ENCODE peak calls at places on chromosomes 5 and 9, in eight cellular contexts. One of them, this sample, is unnamed.
A peak's percentile ranks its signal among the peaks of the same experiment; 100 is the strongest.

GRCh38 chr5:67490543-67491321 is 294.1 kb upstream of the CD180 start:
- DNase-seq in tibial artery: no peak
- DNase-seq in T1000: no peak
- DNase-seq in SJSA1: no peak
- DNase-seq in mesothelial cell of epicardium: no peak
- DNase-seq in fibroblast of pulmonary artery: no peak
- DNase-seq in osteocyte: no peak
- DNase-seq in NT2/D1: no peak
- DNase-seq in this sample: no peak

GRCh38 chr9:101635020-101635419 is 40.3 kb upstream of the PPP3R2 start:
- DNase-seq in NT2/D1: no peak
- DNase-seq in T1000: no peak
- DNase-seq in tibial artery: no peak
- DNase-seq in osteocyte: no peak
- DNase-seq in SJSA1: no peak
- DNase-seq in mesothelial cell of epicardium: no peak
- DNase-seq in fibroblast of pulmonary artery: no peak
- DNase-seq in this sample: no peak

GRCh38 chr9:134224130-134224826 is 59.9 kb upstream of the RNU6ATAC start:
- DNase-seq in osteocyte: no peak
- DNase-seq in fibroblast of pulmonary artery: no peak
- DNase-seq in SJSA1: no peak
- DNase-seq in NT2/D1: no peak
- DNase-seq in T1000: no peak
- DNase-seq in tibial artery: no peak
- DNase-seq in mesothelial cell of epicardium: no peak
- DNase-seq in this sample: no peak

GRCh38 chr9:27181381-27181780 is 72.4 kb downstream of the TEK start:
- DNase-seq in SJSA1: peak; percentile 41
- DNase-seq in T1000: no peak
- DNase-seq in osteocyte: no peak
- DNase-seq in NT2/D1: no peak
- DNase-seq in fibroblast of pulmonary artery: peak; percentile 75
- DNase-seq in mesothelial cell of epicardium: no peak
- DNase-seq in tibial artery: no peak
- DNase-seq in this sample: no peak

GRCh38 chr5:11251242-11251641 is 490.2 kb upstream of the DAP start:
- DNase-seq in mesothelial cell of epicardium: no peak
- DNase-seq in SJSA1: no peak
- DNase-seq in tibial artery: no peak
- DNase-seq in fibroblast of pulmonary artery: no peak
- DNase-seq in osteocyte: no peak
- DNase-seq in T1000: peak; percentile 1
- DNase-seq in NT2/D1: no peak
- DNase-seq in this sample: no peak

GRCh38 chr5:138508958-138509357 is 34.1 kb downstream of the ETF1 start:
- DNase-seq in SJSA1: no peak
- DNase-seq in osteocyte: no peak
- DNase-seq in tibial artery: no peak
- DNase-seq in mesothelial cell of epicardium: no peak
- DNase-seq in fibroblast of pulmonary artery: no peak
- DNase-seq in NT2/D1: no peak
- DNase-seq in T1000: no peak
- DNase-seq in this sample: no peak

GRCh38 chr5:28954074-28954473 is 1915.7 kb upstream of the CDH9 start:
- DNase-seq in tibial artery: no peak
- DNase-seq in T1000: no peak
- DNase-seq in osteocyte: no peak
- DNase-seq in NT2/D1: no peak
- DNase-seq in fibroblast of pulmonary artery: no peak
- DNase-seq in mesothelial cell of epicardium: no peak
- DNase-seq in SJSA1: no peak
- DNase-seq in this sample: no peak

GRCh38 chr9:134187821-134188420 is 23.6 kb upstream of the RNU6ATAC start:
- DNase-seq in SJSA1: no peak
- DNase-seq in mesothelial cell of epicardium: no peak
- DNase-seq in NT2/D1: no peak
- DNase-seq in osteocyte: no peak
- DNase-seq in T1000: no peak
- DNase-seq in tibial artery: peak; percentile 49
- DNase-seq in fibroblast of pulmonary artery: no peak
- DNase-seq in this sample: no peak

GRCh38 chr9:8188720-8189407 is 389.3 kb upstream of the DMAC1 start:
- DNase-seq in fibroblast of pulmonary artery: no peak
- DNase-seq in mesothelial cell of epicardium: no peak
- DNase-seq in NT2/D1: no peak
- DNase-seq in tibial artery: no peak
- DNase-seq in T1000: no peak
- DNase-seq in SJSA1: no peak
- DNase-seq in osteocyte: no peak
- DNase-seq in this sample: no peak

GRCh38 chr9:88777498-88778312 is 213.6 kb upstream of the S1PR3 start:
- DNase-seq in mesothelial cell of epicardium: no peak
- DNase-seq in fibroblast of pulmonary artery: peak; percentile 87
- DNase-seq in SJSA1: peak; percentile 23
- DNase-seq in tibial artery: no peak
- DNase-seq in NT2/D1: no peak
- DNase-seq in T1000: no peak
- DNase-seq in osteocyte: no peak
- DNase-seq in this sample: no peak

GRCh38 chr5:126354012-126354856 is 69.0 kb upstream of the GRAMD2B start:
- DNase-seq in T1000: no peak
- DNase-seq in tibial artery: no peak
- DNase-seq in SJSA1: peak; percentile 99
- DNase-seq in mesothelial cell of epicardium: no peak
- DNase-seq in osteocyte: no peak
- DNase-seq in fibroblast of pulmonary artery: peak; percentile 97
- DNase-seq in NT2/D1: no peak
- DNase-seq in this sample: no peak

GRCh38 chr9:129363216-129363873 is 185.3 kb upstream of the IER5L start:
- DNase-seq in T1000: no peak
- DNase-seq in SJSA1: no peak
- DNase-seq in tibial artery: no peak
- DNase-seq in mesothelial cell of epicardium: no peak
- DNase-seq in fibroblast of pulmonary artery: no peak
- DNase-seq in NT2/D1: no peak
- DNase-seq in osteocyte: no peak
- DNase-seq in this sample: no peak

GRCh38 chr5:96933764-96934163 is 2.1 kb upstream of the LNPEP start:
- DNase-seq in osteocyte: no peak
- DNase-seq in NT2/D1: no peak
- DNase-seq in T1000: no peak
- DNase-seq in tibial artery: no peak
- DNase-seq in mesothelial cell of epicardium: no peak
- DNase-seq in fibroblast of pulmonary artery: no peak
- DNase-seq in SJSA1: no peak
- DNase-seq in this sample: no peak

GRCh38 chr5:139968547-139969261 is 74.4 kb downstream of the NRG2 start:
- DNase-seq in osteocyte: peak; percentile 95
- DNase-seq in SJSA1: peak; percentile 74
- DNase-seq in T1000: peak; percentile 65
- DNase-seq in tibial artery: peak; percentile 88
- DNase-seq in mesothelial cell of epicardium: peak; percentile 86
- DNase-seq in NT2/D1: peak; percentile 66
- DNase-seq in fibroblast of pulmonary artery: peak; percentile 67
- DNase-seq in this sample: peak; percentile 32

GRCh38 chr5:39394946-39395345 is 29.8 kb downstream of the DAB2 start:
- DNase-seq in T1000: no peak
- DNase-seq in NT2/D1: no peak
- DNase-seq in SJSA1: no peak
- DNase-seq in tibial artery: no peak
- DNase-seq in osteocyte: no peak
- DNase-seq in mesothelial cell of epicardium: no peak
- DNase-seq in fibroblast of pulmonary artery: peak; percentile 89
- DNase-seq in this sample: no peak

GRCh38 chr5:95839658-95840057 is 17.1 kb upstream of the GLRX start:
- DNase-seq in fibroblast of pulmonary artery: no peak
- DNase-seq in osteocyte: no peak
- DNase-seq in T1000: no peak
- DNase-seq in SJSA1: no peak
- DNase-seq in tibial artery: no peak
- DNase-seq in mesothelial cell of epicardium: no peak
- DNase-seq in NT2/D1: no peak
- DNase-seq in this sample: no peak

GRCh38 chr9:137502008-137502913 is 43.1 kb upstream of the NSMF start:
- DNase-seq in T1000: peak; percentile 38
- DNase-seq in osteocyte: peak; percentile 88
- DNase-seq in NT2/D1: no peak
- DNase-seq in fibroblast of pulmonary artery: no peak
- DNase-seq in mesothelial cell of epicardium: peak; percentile 32
- DNase-seq in tibial artery: no peak
- DNase-seq in SJSA1: no peak
- DNase-seq in this sample: no peak

GRCh38 chr5:1885777-1886633 is 3.3 kb upstream of the IRX4 start:
- DNase-seq in fibroblast of pulmonary artery: no peak
- DNase-seq in SJSA1: no peak
- DNase-seq in mesothelial cell of epicardium: no peak
- DNase-seq in osteocyte: no peak
- DNase-seq in NT2/D1: no peak
- DNase-seq in tibial artery: no peak
- DNase-seq in T1000: no peak
- DNase-seq in this sample: no peak

GRCh38 chr5:27908341-27908740 is 870.0 kb upstream of the CDH9 start:
- DNase-seq in tibial artery: no peak
- DNase-seq in T1000: no peak
- DNase-seq in osteocyte: no peak
- DNase-seq in mesothelial cell of epicardium: no peak
- DNase-seq in fibroblast of pulmonary artery: no peak
- DNase-seq in SJSA1: no peak
- DNase-seq in NT2/D1: no peak
- DNase-seq in this sample: no peak

GRCh38 chr9:137228515-137228967 is 1.2 kb downstream of the RNF224 start:
- DNase-seq in osteocyte: no peak
- DNase-seq in T1000: no peak
- DNase-seq in SJSA1: no peak
- DNase-seq in tibial artery: no peak
- DNase-seq in mesothelial cell of epicardium: no peak
- DNase-seq in NT2/D1: no peak
- DNase-seq in fibroblast of pulmonary artery: no peak
- DNase-seq in this sample: no peak

GRCh38 chr5:150006318-150006717 is 5.8 kb downstream of the HMGXB3 start:
- DNase-seq in tibial artery: no peak
- DNase-seq in SJSA1: no peak
- DNase-seq in T1000: no peak
- DNase-seq in NT2/D1: no peak
- DNase-seq in fibroblast of pulmonary artery: no peak
- DNase-seq in mesothelial cell of epicardium: no peak
- DNase-seq in osteocyte: no peak
- DNase-seq in this sample: no peak

GRCh38 chr9:15205632-15206243 is 101.3 kb downstream of the TTC39B start:
- DNase-seq in mesothelial cell of epicardium: no peak
- DNase-seq in osteocyte: no peak
- DNase-seq in tibial artery: no peak
- DNase-seq in T1000: no peak
- DNase-seq in SJSA1: no peak
- DNase-seq in NT2/D1: no peak
- DNase-seq in fibroblast of pulmonary artery: peak; percentile 20
- DNase-seq in this sample: no peak

GRCh38 chr9:70091553-70091952 is 47.9 kb downstream of the MAMDC2 start:
- DNase-seq in mesothelial cell of epicardium: no peak
- DNase-seq in SJSA1: no peak
- DNase-seq in NT2/D1: no peak
- DNase-seq in T1000: no peak
- DNase-seq in osteocyte: no peak
- DNase-seq in tibial artery: no peak
- DNase-seq in fibroblast of pulmonary artery: no peak
- DNase-seq in this sample: no peak